ENCODE peak calls at places on chromosomes 4 and X, in four cellular contexts. L is CD8-positive, alpha-beta memory T cell; N is effector memory CD8-positive, alpha-beta T cell; Q is HCEC 1CT. G is an unnamed sample.

GRCh38 chr4:106312377-106312776 is 3.6 kb downstream of the TBCK start:
- DNase-seq in L (no peak), N (no peak), Q (peak; percentile 67), G (no peak)

GRCh38 chr4:128590773-128591172 is 218.7 kb upstream of the JADE1 start:
- DNase-seq in L (no peak), N (no peak), Q (no peak), G (no peak)

GRCh38 chrX:106499473-106499872 is 112.3 kb upstream of the RADX start:
- DNase-seq in L (no peak), N (no peak), Q (no peak), G (no peak)

GRCh38 chrX:139759637-139760036 is 51.7 kb upstream of the MCF2 start:
- DNase-seq in L (no peak), N (no peak), Q (peak; percentile 11), G (no peak)

GRCh38 chr4:182653596-182653995 is 263.6 kb downstream of the DCTD start:
- DNase-seq in L (no peak), N (no peak), Q (no peak), G (no peak)

GRCh38 chrX:10288400-10288799 is 131.6 kb downstream of the CLCN4 start:
- DNase-seq in L (no peak), N (no peak), Q (no peak), G (no peak)

GRCh38 chr4:17811078-17811603 is 362 bp downstream of the NCAPG start:
- DNase-seq in L (no peak), N (no peak), Q (peak; percentile 24), G (no peak)

GRCh38 chrX:101417981-101418841 is 10.2 kb downstream of the HNRNPH2 start:
- DNase-seq in L (peak; percentile 61), N (no peak), Q (peak; percentile 41), G (peak; percentile 66)

GRCh38 chr4:55175779-55176231 is 50.4 kb upstream of the KDR start:
- DNase-seq in L (no peak), N (no peak), Q (peak; percentile 51), G (no peak)

GRCh38 chr4:3250438-3250955 is 1.5 kb downstream of the MSANTD1 start:
- DNase-seq in L (peak; percentile 49), N (no peak), Q (no peak), G (no peak)

GRCh38 chr4:111208970-111209369 is 586.1 kb upstream of the PITX2 start:
- DNase-seq in L (no peak), N (no peak), Q (no peak), G (no peak)

GRCh38 chr4:180394730-180395129 is 1848.5 kb upstream of the TENM3 start:
- DNase-seq in L (no peak), N (no peak), Q (no peak), G (no peak)

GRCh38 chr4:79334783-79335182 is 8.9 kb upstream of the NAA11 start:
- DNase-seq in L (no peak), N (no peak), Q (no peak), G (no peak)

GRCh38 chr4:142352682-142353081 is 493.4 kb downstream of the INPP4B start:
- DNase-seq in L (no peak), N (no peak), Q (no peak), G (no peak)

GRCh38 chr4:69874507-69874906 is 14.6 kb upstream of the SULT1E1 start:
- DNase-seq in L (no peak), N (no peak), Q (no peak), G (no peak)

GRCh38 chr4:106287353-106287969 is 28.5 kb downstream of the TBCK start:
- DNase-seq in L (no peak), N (no peak), Q (peak; percentile 82), G (no peak)

GRCh38 chr4:68871772-68872441 is 56.1 kb downstream of the UGT2B10 start:
- DNase-seq in L (no peak), N (no peak), Q (no peak), G (no peak)